ENCODE peak calls at places on chromosome 19, in six cellular contexts. Y is NCI-H1417 treated with DMSO at 0.1 percent for 48 hours, E is Daoy, V is NCI-H748 treated with DMSO at 0.1 percent for 48 hours, C is amygdala, R is left lobe of liver. G is an unnamed sample.

GRCh38 chr19:42132851-42133528 is 744 bp upstream of the POU2F2 start:
- DNase-seq in Y (no peak), E (peak), V (peak), C (no peak), R (peak), G (peak)

GRCh38 chr19:14116918-14117578 is 514 bp downstream of the PRKACA start:
- DNase-seq in Y (no peak), E (peak), V (no peak), C (no peak), R (peak), G (no peak)

GRCh38 chr19:2822846-2823245 is 3.2 kb downstream of the ZNF554 start:
- DNase-seq in Y (no peak), E (no peak), V (no peak), C (no peak), R (no peak), G (no peak)

GRCh38 chr19:18501832-18502231 is 20.0 kb downstream of the ELL start:
- DNase-seq in Y (no peak), E (no peak), V (no peak), C (no peak), R (peak), G (no peak)

GRCh38 chr19:45922281-45922680 is 7.7 kb upstream of the NANOS2 start:
- DNase-seq in Y (no peak), E (no peak), V (no peak), C (no peak), R (no peak), G (no peak)

GRCh38 chr19:56360841-56361240 is 32.5 kb downstream of the ZNF582 start:
- DNase-seq in Y (no peak), E (no peak), V (no peak), C (no peak), R (no peak), G (no peak)

GRCh38 chr19:55640577-55641375 is at the start of gene ZNF580:
- DNase-seq in Y (no peak), E (peak), V (peak), C (peak), R (peak), G (peak)

GRCh38 chr19:19134687-19135158 is 3.6 kb downstream of the TMEM161A start:
- DNase-seq in Y (peak), E (no peak), V (no peak), C (no peak), R (no peak), G (no peak)

GRCh38 chr19:695350-695949 is at the start of gene PRSS57:
- DNase-seq in Y (no peak), E (no peak), V (no peak), C (no peak), R (no peak), G (no peak)

GRCh38 chr19:51136891-51137551 is 5.1 kb upstream of the SIGLEC7 start:
- DNase-seq in Y (no peak), E (peak), V (no peak), C (no peak), R (peak), G (no peak)

GRCh38 chr19:38371081-38371480 is 3.3 kb upstream of the PSMD8 start:
- DNase-seq in Y (no peak), E (no peak), V (no peak), C (no peak), R (no peak), G (no peak)

G was measured in frontal cortex.